ENCODE peak calls at places on chromosomes 4 and X, in nine cellular contexts. F is nephron progenitor cell, N is prostate gland, W is Calu3, Q is NB4, U is endodermal cell, Y is psoas muscle, S is ascending aorta, C is coronary artery. R is an unnamed sample.

GRCh38 chr4:111037591-111037990 is 414.7 kb upstream of the PITX2 start:
- DNase-seq in U (no peak), F (no peak), Q (no peak), N (no peak), S (no peak), C (no peak), Y (no peak), W (no peak), R (no peak)

GRCh38 chr4:76704133-76704881 is 193.6 kb downstream of the SOWAHB start:
- DNase-seq in F (no peak), W (peak), S (no peak), C (no peak), Y (no peak), Q (no peak), U (no peak), N (peak), R (no peak)

GRCh38 chr4:81359207-81359606 is 112.5 kb downstream of the RASGEF1B start:
- DNase-seq in Y (no peak), F (no peak), C (no peak), S (no peak), U (no peak), Q (no peak), N (no peak), W (no peak), R (no peak)

GRCh38 chr4:74768857-74769525 is 25.3 kb downstream of the BTC start:
- DNase-seq in C (no peak), S (no peak), Y (no peak), N (no peak), W (peak), Q (no peak), F (no peak), U (no peak), R (no peak)

GRCh38 chr4:53716011-53716410 is 124.7 kb upstream of the LNX1 start:
- DNase-seq in C (no peak), N (no peak), U (no peak), Y (no peak), Q (no peak), F (no peak), S (no peak), W (no peak), R (no peak)

GRCh38 chr4:72430050-72430449 is 139.0 kb downstream of the ADAMTS3 start:
- DNase-seq in Q (no peak), N (no peak), F (no peak), W (no peak), U (no peak), C (no peak), S (no peak), Y (no peak), R (no peak)

GRCh38 chr4:155881555-155881954 is 15.5 kb upstream of the ASIC5 start:
- DNase-seq in Q (no peak), Y (no peak), S (no peak), W (no peak), F (no peak), U (no peak), C (no peak), N (no peak), R (no peak)

GRCh38 chr4:146105464-146105863 is 70.1 kb upstream of the LSM6 start:
- DNase-seq in Q (no peak), F (no peak), N (no peak), Y (no peak), U (no peak), S (no peak), W (no peak), C (no peak), R (no peak)

GRCh38 chr4:152936446-152937279 is 540 bp downstream of the FHDC1 start:
- DNase-seq in F (peak), C (no peak), U (peak), N (peak), Q (peak), W (peak), Y (peak), S (no peak), R (peak)

GRCh38 chrX:83339724-83340123 is 168.4 kb upstream of the POU3F4 start:
- DNase-seq in U (no peak), Y (no peak), S (no peak), F (no peak), N (no peak), C (no peak), Q (no peak), W (no peak), R (no peak)

GRCh38 chr4:33323393-33323792 is 2603.2 kb downstream of the PCDH7 start:
- DNase-seq in U (no peak), Y (no peak), F (no peak), C (no peak), N (no peak), Q (no peak), W (no peak), S (no peak), R (no peak)

DNA sequence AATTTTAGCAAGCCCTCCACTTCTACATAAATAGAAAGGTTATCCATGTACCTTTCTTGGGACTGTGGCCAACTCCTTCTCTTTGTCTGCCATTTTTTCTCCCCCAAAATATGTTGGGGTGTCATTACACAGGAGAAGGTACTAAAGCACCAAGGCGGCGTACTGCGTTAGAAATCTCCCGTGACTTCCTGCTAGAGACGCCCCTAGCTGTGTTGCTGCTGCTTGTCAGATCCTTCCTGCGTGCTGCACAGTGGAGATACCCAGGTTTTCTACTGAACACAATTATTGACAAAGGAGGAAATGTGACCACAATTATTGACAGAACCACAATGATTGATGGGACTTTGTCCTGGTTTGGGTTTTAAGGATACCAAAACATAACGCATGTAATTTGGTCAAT is 97.7 kb downstream of the EFHC2 start:
- DNase-seq in Y (no peak), F (no peak), W (no peak), S (no peak), U (no peak), Q (no peak), N (no peak), C (no peak), R (no peak)
- TF ChIP-seq CTCF in Y (no peak), F (no peak), W (no peak), S (no peak), U (no peak), Q (no peak), N (no peak), C (no peak), R (no peak)

DNA sequence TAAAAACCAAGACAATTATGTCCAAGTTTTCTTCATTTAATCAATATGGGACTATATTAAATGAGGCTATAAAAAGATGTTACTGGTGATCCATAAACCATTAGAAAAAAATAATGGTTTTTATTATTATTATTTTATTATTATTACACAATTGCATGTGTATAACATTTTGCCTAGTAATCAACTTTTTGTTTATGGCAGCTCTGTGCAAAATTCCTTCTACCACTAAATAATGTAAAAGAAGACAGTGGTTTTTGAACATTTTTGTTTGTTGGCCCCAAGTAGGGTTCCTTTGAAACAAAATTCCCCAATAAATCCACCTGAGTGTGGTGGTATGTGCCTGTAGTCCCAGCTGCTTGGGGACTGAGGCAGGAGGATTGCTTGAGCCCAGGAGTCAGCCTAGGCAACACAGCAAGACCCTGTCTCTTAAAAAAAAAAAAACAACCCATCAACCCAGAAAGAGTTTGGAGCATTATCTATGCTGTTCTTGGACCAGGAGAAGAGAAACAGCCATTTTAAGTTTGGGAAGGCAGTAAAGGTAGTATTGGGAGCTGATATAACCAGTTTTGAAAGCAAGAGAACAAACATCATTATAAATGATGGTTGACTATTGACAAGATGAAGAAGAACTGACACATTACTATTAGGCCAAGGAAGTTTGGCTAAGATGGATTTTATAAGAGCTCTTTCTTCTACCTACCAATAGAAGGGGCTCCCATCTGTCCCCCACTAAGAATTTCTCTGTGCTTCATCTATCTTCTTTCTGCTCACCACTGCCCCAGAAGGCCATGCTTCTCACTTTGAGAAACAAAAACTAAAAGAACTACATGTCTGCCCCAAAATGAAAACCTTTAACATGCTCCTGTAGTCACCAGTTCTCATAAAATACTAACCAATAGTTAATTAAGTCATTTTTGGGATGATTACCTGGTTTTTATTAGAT is 2.2 kb downstream of the TMEM156 start:
- DNase-seq in N (no peak), S (no peak), W (no peak), Q (peak), U (no peak), F (no peak), Y (no peak), C (no peak), R (no peak)
- TF ChIP-seq CTCF in N (no peak), S (no peak), W (no peak), Q (peak), U (no peak), F (no peak), Y (no peak), C (no peak), R (peak)

DNA sequence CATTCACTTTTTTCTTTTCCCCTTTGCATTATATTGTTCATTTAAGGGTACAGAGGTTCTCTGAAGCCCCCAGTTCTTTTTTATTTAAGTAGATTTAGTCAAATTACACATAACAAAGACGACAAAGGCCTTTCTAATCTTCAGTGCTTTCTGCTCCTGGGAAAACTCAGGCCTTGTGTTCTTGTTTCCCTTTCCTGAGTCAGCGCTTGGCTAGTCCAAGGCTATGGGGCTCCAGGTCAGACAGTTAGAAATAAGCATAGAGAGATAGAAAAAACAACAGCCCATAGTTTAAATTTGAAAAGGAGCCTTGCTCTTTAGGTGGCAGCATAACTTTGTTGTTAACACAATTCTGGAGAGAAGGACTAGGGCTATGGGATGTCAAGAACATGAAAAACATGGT is 97.3 kb downstream of the PPP1R2C start:
- DNase-seq in N (no peak), C (no peak), S (no peak), F (no peak), Y (no peak), W (no peak), U (peak), Q (no peak), R (no peak)
- TF ChIP-seq CTCF in N (no peak), C (no peak), S (no peak), F (no peak), Y (no peak), W (no peak), U (no peak), Q (no peak), R (no peak)

DNA sequence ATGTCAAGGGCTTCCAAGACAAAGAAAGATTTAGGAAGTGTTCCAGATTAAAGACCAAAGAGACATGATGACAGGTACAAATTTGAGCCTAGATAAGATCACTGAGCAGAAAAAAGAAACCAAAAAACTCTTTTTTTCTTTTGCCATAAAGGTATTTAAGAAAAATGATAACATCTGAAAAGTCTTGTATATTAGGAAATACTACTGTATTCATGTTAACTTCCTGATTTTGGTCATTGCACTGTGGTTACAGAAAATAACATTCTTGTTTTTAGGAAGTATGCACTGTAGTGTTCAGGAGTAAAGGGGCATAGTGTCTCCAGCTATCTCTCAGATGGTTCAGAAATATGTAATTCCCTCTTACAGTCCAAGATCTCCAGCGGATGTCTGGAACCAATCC is 37.1 kb downstream of the RWDD4 start:
- DNase-seq in U (no peak), S (no peak), C (no peak), N (no peak), W (no peak), F (no peak), Q (peak), Y (no peak), R (no peak)
- TF ChIP-seq CTCF in U (no peak), S (no peak), C (no peak), N (no peak), W (no peak), F (no peak), Q (no peak), Y (no peak), R (no peak)

DNA sequence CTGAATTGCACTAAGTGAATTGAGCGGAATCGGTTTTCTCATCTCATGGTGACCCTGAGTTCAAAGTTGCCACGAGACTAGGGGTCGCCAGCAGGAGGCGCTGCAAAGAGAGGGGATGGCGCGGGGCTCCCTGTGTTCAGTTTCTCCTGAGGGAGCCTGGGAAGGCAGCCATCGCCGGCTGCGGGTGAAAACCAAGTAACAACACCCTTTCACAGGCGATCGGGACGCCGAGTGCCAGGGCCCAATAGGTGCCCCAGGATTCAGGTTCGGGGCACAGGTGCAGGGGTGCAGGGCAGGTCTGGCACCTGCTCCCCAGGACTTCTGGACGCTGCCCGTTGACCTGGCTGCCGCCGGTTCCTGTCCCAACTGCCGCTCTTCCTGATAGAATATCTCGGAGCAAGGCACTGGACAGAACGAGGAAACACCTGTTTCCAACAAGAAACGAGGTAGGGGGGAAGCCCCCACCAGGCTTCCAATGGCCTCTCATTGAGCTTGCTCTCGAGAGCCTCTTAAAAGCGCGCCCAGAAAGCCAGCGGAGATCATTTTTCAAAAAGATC is 1.1 kb upstream of the FGF16 start:
- DNase-seq in S (no peak), U (peak), W (no peak), C (no peak), F (peak), N (no peak), Q (peak), Y (no peak), R (peak)
- TF ChIP-seq CTCF in S (peak), U (peak), W (no peak), C (no peak), F (peak), N (no peak), Q (peak), Y (peak), R (peak)

DNA sequence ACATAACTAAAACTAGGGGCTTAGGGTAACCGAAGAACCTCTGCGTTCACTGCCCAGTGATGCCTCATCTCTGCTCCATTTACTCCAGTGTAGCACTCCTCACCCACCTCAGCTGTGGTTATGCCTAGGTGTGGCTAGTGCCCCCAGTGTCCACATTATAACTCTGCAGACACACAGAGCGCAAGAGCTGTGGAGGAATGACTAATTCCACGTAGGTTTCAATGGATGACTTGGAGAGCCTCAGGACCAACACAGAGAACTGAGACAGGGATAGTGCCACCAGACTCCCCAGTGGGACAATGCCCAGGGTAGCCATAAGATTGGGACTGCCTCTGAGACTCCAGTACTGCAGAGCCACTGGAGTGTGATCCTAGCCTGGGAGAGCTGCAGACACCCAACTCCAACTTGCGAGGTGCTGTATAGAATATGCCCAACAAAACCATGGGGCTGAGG is 542.4 kb upstream of the DIPK2B start:
- DNase-seq in U (peak), W (peak), Y (no peak), S (no peak), C (no peak), Q (peak), N (no peak), F (no peak), R (no peak)
- TF ChIP-seq CTCF in U (peak), W (no peak), Y (no peak), S (no peak), C (no peak), Q (peak), N (no peak), F (no peak), R (peak)

GRCh38 chrX:135974279-135974856 is 580 bp upstream of the MMGT1 start:
- DNase-seq in U (peak), Y (peak), C (peak), Q (peak), N (peak), F (peak), S (peak), W (peak), R (peak)

GRCh38 chrX:135973548-135974278 is at the start of gene MMGT1:
- DNase-seq in Y (peak), U (peak), W (peak), C (peak), N (peak), Q (peak), S (peak), F (peak), R (peak)

GRCh38 chrX:135975421-135975820 is 1.6 kb upstream of the MMGT1 start:
- DNase-seq in U (no peak), N (no peak), W (no peak), Y (no peak), S (no peak), Q (no peak), C (no peak), F (no peak), R (no peak)

GRCh38 chrX:135977611-135978010 is 3.8 kb upstream of the MMGT1 start:
- DNase-seq in S (no peak), W (no peak), Y (no peak), Q (no peak), C (no peak), U (no peak), F (no peak), N (no peak), R (no peak)

GRCh38 chrX:135973025-135973547 is 702 bp downstream of the MMGT1 start:
- DNase-seq in S (no peak), Y (no peak), N (peak), W (peak), U (no peak), F (no peak), Q (peak), C (no peak), R (no peak)
- TF ChIP-seq CTCF in S (no peak), Y (no peak), N (no peak), W (no peak), U (no peak), F (no peak), Q (no peak), C (no peak), R (peak)

R was measured in GM13977.